ENCODE peak calls at places on chromosomes 13 and 19, in ten cellular contexts. S is stomach; M is keratinocyte; G is left ventricle myocardium inferior; V is mesenchymal stem cell; L is mesendoderm; N is endodermal cell; A is CD4-positive, alpha-beta memory T cell; D is tibial artery; E is esophagus squamous epithelium. P is an unnamed sample. For H3K4me1, the result is how much of the 10 kb centered on the place peaks cover.

GRCh38 chr13:99426426-99426825 is 74.8 kb upstream of the TM9SF2 start:
- DNase-seq in S (no peak), M (no peak), G (no peak), V (no peak), L (no peak), N (peak), A (no peak), D (no peak), E (no peak), P (no peak)

GRCh38 chr19:5103061-5103701 is 134.3 kb downstream of the KDM4B start:
- DNase-seq in S (peak), M (no peak), G (peak), V (no peak), L (no peak), N (no peak), A (peak), D (peak), E (no peak), P (no peak)

GRCh38 chr13:110769097-110769496 is 55.6 kb downstream of the ING1 start:
- DNase-seq in S (no peak), M (no peak), G (no peak), V (no peak), L (no peak), N (no peak), A (no peak), D (no peak), E (no peak), P (no peak)

GRCh38 chr13:41613984-41614581 is 156.7 kb downstream of the RGCC start:
- DNase-seq in S (no peak), M (no peak), G (peak), V (peak), L (peak), N (no peak), A (no peak), D (peak), E (no peak), P (no peak)

GRCh38 chr13:46687810-46688209 is 109.2 kb downstream of the ESD start:
- DNase-seq in S (no peak), M (peak), G (no peak), V (peak), L (peak), N (peak), A (peak), D (no peak), E (no peak), P (peak)

GRCh38 chr19:2266183-2266993 is 10.2 kb upstream of the JSRP1 start:
- DNase-seq in S (peak), M (no peak), G (peak), V (peak), L (no peak), N (no peak), A (peak), D (peak), E (no peak), P (peak)

GRCh38 chr19:46609511-46610412 is 8.6 kb downstream of the CALM3 start:
- DNase-seq in S (no peak), M (no peak), G (peak), V (no peak), L (no peak), N (peak), A (peak), D (peak), E (no peak), P (no peak)

GRCh38 chr13:79402679-79403078 is 3.4 kb downstream of the RBM26 start:
- DNase-seq in S (no peak), M (no peak), G (no peak), V (no peak), L (no peak), N (no peak), A (no peak), D (no peak), E (no peak), P (no peak)

GRCh38 chr13:28485551-28485950 is 9.4 kb downstream of the FLT1 start:
- DNase-seq in S (no peak), M (no peak), G (no peak), V (no peak), L (peak), N (peak), A (no peak), D (no peak), E (no peak), P (no peak)

GRCh38 chr13:36915106-36915505 is 4.9 kb downstream of the SMAD9 start:
- DNase-seq in S (no peak), M (no peak), G (no peak), V (no peak), L (peak), N (no peak), A (no peak), D (no peak), E (no peak), P (no peak)

GRCh38 chr19:6802336-6803035 is 30.0 kb downstream of the VAV1 start:
- DNase-seq in S (peak), M (no peak), G (peak), V (no peak), L (peak), N (peak), A (peak), D (peak), E (peak), P (peak)

DNA sequence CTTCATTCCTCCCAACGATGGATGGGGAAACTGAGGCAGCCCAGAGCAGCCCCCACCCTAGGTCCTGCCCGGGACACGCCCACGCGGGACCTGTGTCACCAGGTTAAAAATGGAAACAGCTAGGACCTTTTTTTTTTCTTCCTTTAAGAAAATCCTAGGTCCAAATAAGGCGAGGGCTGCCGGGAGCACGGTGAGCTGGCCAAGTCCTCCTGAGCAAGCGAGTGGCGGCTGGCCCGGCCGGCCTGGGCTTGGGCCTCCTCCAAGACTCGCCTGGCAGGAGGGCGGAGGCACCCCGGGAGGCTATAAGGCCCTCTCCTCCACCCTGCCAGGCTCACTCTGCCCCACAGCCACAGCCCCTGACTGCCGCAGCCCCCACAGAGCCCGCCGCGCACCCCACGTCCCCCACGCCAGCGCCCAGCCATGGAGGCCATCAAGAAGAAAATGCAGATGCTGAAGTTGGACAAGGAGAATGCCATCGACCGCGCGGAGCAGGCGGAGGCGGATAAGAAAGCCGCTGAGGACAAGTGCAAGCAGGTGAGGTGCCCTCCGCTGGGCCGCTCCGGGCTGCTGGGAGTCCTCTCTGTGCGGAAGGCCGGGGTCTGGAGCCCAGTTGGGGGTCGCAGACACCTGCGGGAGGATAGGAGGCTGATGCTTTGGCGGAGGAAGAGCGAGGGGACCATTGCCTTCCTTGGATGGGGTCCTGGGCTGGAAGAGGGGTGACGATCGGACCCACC is 8.9 kb upstream of the TPM4 start:
- DNase-seq in S (peak), M (no peak), G (no peak), V (no peak), L (no peak), N (no peak), A (no peak), D (peak), E (no peak), P (peak)
- H3K27ac ChIP-seq in S (peak), M (peak), G (peak), V (no peak), L (no peak), N (no peak), A (no peak), D (peak), E (peak), P (peak)

DNA sequence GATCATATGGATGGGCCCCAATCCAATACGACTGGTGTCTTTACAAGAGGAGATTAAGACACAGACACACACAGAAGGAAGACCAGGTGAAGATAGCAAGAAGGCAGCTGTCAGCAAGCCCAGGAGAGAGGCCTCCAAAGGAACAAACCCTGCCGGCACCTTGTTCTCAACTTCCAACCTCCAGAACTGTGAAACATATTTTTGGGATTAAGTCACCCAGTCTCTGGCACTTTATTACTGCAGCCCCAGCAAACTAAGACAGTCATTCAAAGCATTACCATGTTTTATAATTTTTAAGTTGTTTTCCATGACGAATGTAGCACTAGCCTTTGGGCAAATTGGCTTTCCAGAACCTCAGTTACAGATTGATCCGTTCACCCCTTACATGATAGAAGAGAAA is 11.3 kb downstream of the STARD13 start:
- DNase-seq in S (no peak), M (no peak), G (no peak), V (no peak), L (peak), N (no peak), A (no peak), D (no peak), E (no peak), P (no peak)
- H3K4me1 ChIP-seq in S (half or more), M (under half), G (half or more), V (under half), L (under half), N (under half), A (under half), D (half or more), E (half or more), P (under half)

GRCh38 chr19:56097776-56098175 is 23.3 kb downstream of the ZNF787 start:
- DNase-seq in S (no peak), M (no peak), G (peak), V (no peak), L (no peak), N (peak), A (no peak), D (no peak), E (no peak), P (no peak)

GRCh38 chr19:56101095-56101494 is 20.0 kb downstream of the ZNF787 start:
- DNase-seq in S (no peak), M (no peak), G (no peak), V (no peak), L (no peak), N (no peak), A (no peak), D (no peak), E (no peak), P (no peak)

GRCh38 chr19:56101746-56102535 is 19.2 kb downstream of the ZNF787 start:
- DNase-seq in S (no peak), M (no peak), G (no peak), V (no peak), L (no peak), N (no peak), A (no peak), D (no peak), E (no peak), P (no peak)

GRCh38 chr19:56098731-56099577 is 22.1 kb downstream of the ZNF787 start:
- DNase-seq in S (no peak), M (no peak), G (no peak), V (no peak), L (no peak), N (no peak), A (no peak), D (no peak), E (no peak), P (no peak)

GRCh38 chr19:56099638-56100539 is 21.2 kb downstream of the ZNF787 start:
- DNase-seq in S (no peak), M (no peak), G (no peak), V (no peak), L (no peak), N (no peak), A (no peak), D (no peak), E (no peak), P (no peak)
- H3K4me3 ChIP-seq in S (no peak), M (no peak), G (no peak), V (no peak), L (no peak), N (no peak), A (no peak), D (no peak), E (no peak), P (no peak)

DNA sequence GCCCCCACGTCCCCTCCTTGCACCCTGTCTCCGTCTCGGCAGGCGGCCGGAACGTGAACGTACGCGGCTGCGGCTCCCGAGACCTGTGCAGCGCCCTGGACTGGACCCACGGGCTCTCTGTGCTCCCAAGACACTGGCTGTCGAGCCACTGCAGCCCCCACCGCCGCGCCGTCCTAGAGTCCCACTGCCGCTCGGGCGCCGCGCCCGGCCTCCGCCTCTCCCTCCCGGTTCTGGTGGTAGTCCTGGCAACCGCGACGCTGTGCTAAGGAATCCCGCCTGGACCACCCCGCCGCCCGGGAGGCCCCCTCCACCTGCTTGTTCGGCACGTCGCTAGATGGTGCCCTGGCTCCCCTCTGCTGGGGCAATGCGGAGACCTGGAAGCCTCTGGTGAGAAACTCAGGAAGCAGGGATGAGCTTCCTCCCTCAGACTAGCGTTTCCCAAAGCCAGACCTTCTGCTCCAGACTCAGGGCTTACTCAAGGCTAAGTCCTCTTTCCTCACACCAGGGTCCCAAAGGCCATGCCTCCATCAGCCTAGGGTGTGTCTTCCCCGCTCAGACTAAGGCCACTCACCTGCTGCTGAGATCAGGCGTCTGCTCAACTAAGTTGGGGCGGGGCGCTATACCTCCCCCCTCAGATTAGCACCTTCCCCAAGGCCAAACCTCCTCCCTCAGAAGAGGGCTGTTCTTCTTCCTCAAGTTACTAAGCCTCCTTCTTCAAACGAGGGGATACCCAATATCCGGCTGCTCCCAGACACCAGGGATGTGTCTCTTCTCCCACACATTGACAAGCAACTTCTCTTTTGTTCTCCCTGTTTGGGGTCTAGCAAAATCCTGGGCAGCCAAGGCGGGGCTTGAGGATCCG is 16.1 kb upstream of the IRGC start:
- DNase-seq in S (peak), M (no peak), G (peak), V (no peak), L (peak), N (peak), A (no peak), D (no peak), E (no peak), P (peak)
- H3K27ac ChIP-seq in S (peak), M (peak), G (peak), V (no peak), L (no peak), N (no peak), A (no peak), D (peak), E (peak), P (peak)

GRCh38 chr19:18508585-18508984 is 13.3 kb downstream of the ELL start:
- DNase-seq in S (no peak), M (no peak), G (no peak), V (no peak), L (no peak), N (no peak), A (no peak), D (no peak), E (no peak), P (no peak)
- H3K4me1 ChIP-seq in S (half or more), M (under half), G (half or more), V (half or more), L (under half), N (under half), A (half or more), D (half or more), E (half or more), P (under half)

GRCh38 chr13:80939581-80939980 is 598.7 kb upstream of the SPRY2 start:
- DNase-seq in S (no peak), M (no peak), G (no peak), V (no peak), L (peak), N (peak), A (no peak), D (no peak), E (no peak), P (no peak)
- H3K4me3 ChIP-seq in S (no peak), M (no peak), G (no peak), V (no peak), L (no peak), N (no peak), A (no peak), D (no peak), E (no peak), P (no peak)

GRCh38 chr19:41263042-41263849 is 926 bp upstream of the HNRNPUL1 start:
- DNase-seq in S (peak), M (no peak), G (peak), V (peak), L (peak), N (peak), A (peak), D (peak), E (no peak), P (peak)

GRCh38 chr19:41264581-41265375 is 606 bp downstream of the HNRNPUL1 start:
- DNase-seq in S (peak), M (no peak), G (peak), V (peak), L (peak), N (peak), A (peak), D (peak), E (no peak), P (peak)

GRCh38 chr19:41265376-41266153 is 1.4 kb downstream of the HNRNPUL1 start:
- DNase-seq in S (peak), M (no peak), G (no peak), V (peak), L (peak), N (peak), A (no peak), D (peak), E (no peak), P (peak)

GRCh38 chr19:41263850-41264580 is at the start of gene HNRNPUL1:
- DNase-seq in S (peak), M (peak), G (peak), V (peak), L (peak), N (peak), A (peak), D (peak), E (peak), P (peak)

DNA sequence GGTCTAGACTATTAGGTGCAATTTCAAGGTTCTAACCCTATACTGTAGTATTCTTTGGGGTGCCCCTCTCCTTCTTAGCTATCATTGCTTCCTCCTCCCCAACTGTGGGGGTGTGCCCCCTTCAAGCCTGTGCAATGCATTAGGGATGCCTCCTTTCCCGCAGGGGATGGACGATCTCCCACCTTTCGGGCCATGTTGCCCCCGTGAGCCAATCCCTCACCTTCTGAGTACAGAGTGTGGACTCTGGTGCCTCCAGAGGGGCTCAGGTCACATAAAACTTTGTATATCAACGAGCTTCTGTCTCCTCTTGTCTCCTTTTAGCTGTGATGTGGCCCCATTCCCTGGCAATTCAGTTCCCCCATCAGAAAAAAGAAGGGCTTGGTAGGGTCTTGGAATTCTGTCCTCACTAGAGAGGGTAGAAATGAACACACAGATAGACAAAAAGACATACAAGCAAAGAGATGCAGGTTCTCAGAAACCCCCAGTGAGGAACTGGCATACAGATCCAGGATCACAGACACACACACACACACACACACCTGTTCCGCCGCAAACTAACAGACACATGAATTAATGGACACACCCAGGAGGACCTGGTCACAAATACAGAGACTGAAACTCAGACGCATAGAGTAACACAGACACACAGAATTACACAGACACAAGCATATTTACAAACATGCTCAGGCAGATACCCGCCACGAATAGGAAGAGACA is 2.5 kb upstream of the HNRNPUL1 start:
- DNase-seq in S (no peak), M (no peak), G (no peak), V (no peak), L (no peak), N (no peak), A (no peak), D (peak), E (no peak), P (no peak)
- H3K27ac ChIP-seq in S (peak), M (peak), G (peak), V (peak), L (no peak), N (no peak), A (peak), D (peak), E (peak), P (no peak)

GRCh38 chr19:55391702-55392615 is 6.2 kb downstream of the RPL28 start:
- DNase-seq in S (no peak), M (no peak), G (no peak), V (peak), L (no peak), N (no peak), A (no peak), D (no peak), E (no peak), P (no peak)

GRCh38 chr19:55391191-55391670 is 5.5 kb downstream of the RPL28 start:
- DNase-seq in S (no peak), M (no peak), G (no peak), V (no peak), L (no peak), N (no peak), A (no peak), D (no peak), E (no peak), P (no peak)

GRCh38 chr19:55390461-55390880 is 4.7 kb downstream of the RPL28 start:
- DNase-seq in S (no peak), M (no peak), G (no peak), V (no peak), L (peak), N (peak), A (peak), D (no peak), E (no peak), P (no peak)

GRCh38 chr19:55387736-55388497 is 2.2 kb downstream of the RPL28 start:
- DNase-seq in S (no peak), M (no peak), G (no peak), V (no peak), L (no peak), N (no peak), A (peak), D (no peak), E (no peak), P (no peak)

DNA sequence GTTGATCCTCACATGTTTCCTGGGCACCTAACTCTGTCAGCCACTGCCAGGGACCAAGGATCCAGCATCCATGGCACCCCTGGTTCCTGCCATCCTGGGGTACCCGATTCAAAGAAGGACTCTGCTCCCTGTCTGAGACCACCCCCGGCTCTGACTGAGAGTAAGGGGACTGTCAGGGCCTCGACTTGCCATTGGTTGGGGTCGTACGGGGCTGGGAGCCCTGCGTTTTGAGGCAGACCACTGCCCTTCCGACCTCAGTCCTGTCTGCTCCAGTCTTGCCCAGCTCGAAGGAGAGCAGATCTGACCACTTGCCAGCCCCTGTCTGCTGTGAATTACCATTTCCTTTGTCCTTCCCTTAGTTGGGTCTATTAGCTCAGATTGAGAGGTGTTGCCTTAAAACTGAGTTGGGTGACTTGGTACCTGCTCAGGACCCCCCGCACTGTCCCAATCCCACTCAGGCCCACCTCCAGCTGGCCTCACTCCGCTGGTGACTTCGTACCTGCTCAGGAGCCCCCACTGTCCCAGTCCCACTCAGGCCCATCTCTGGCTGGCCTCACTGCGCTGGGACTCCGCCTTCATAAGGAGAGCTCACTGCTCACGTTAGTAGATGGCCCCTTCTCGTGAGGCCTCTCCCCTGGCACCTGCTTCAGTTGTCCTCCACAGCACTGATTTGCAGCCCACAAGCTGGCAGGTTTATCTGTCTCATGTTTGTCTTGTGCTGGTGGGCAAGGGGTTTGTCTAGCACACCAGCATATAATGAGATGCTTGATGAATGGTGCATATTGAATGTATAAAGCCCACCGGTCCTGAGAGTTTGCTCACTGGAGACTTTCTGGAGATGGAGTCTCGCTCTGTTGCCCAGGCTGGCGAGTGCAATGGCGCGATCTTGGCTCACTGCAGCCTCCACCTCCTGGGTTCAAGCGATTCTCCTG is 3.9 kb downstream of the RPL28 start:
- DNase-seq in S (no peak), M (no peak), G (no peak), V (no peak), L (no peak), N (no peak), A (peak), D (no peak), E (no peak), P (no peak)
- H3K4me1 ChIP-seq in S (under half), M (under half), G (half or more), V (half or more), L (under half), N (under half), A (half or more), D (under half), E (half or more), P (under half)